ENCODE peak calls at places on chromosome 13, in seven cellular contexts. G is HEK293T, A is HCT116, N is K562, I is HepG2, Q is WTC11, H is H1. C is an unnamed sample.

GRCh38 chr13:48780713-48781341 is 127.1 kb downstream of the CYSLTR2 start:
- DNase-seq in A (no peak), N (no peak), Q (no peak), I (no peak), G (no peak), H (no peak), C (no peak)

GRCh38 chr13:109682534-109683244 is 103.7 kb downstream of the IRS2 start:
- DNase-seq in I (no peak), G (no peak), H (no peak), Q (no peak), A (no peak), N (no peak), C (no peak)

GRCh38 chr13:42039457-42039945 is 8.9 kb upstream of the DGKH start:
- DNase-seq in H (no peak), G (peak; percentile 15), I (no peak), A (peak; percentile 10), Q (no peak), N (no peak), C (peak; percentile 21)

GRCh38 chr13:110520431-110521295 is 40.9 kb downstream of the RAB20 start:
- DNase-seq in H (no peak), A (no peak), I (no peak), N (no peak), G (no peak), Q (no peak), C (no peak)

GRCh38 chr13:93977986-93978385 is 501.5 kb downstream of the DCT start:
- DNase-seq in I (no peak), N (no peak), H (no peak), G (no peak), A (no peak), Q (no peak), C (no peak)

GRCh38 chr13:27790523-27790922 is 1.8 kb upstream of the GSX1 start:
- DNase-seq in G (no peak), I (no peak), A (no peak), H (no peak), N (no peak), Q (peak; percentile 24), C (no peak)

GRCh38 chr13:32212420-32212819 is 102.7 kb downstream of the ZAR1L start:
- DNase-seq in N (no peak), Q (no peak), H (no peak), I (no peak), A (no peak), G (no peak), C (no peak)

GRCh38 chr13:28819046-28819747 is 942 bp upstream of the MTUS2 start:
- DNase-seq in G (peak; percentile 34), I (no peak), N (peak; percentile 8), Q (peak; percentile 16), H (no peak), A (no peak), C (no peak)

GRCh38 chr13:19056984-19057490 is 124.6 kb downstream of the TUBA3C start:
- DNase-seq in A (no peak), G (no peak), I (no peak), Q (no peak), N (no peak), H (no peak), C (no peak)

GRCh38 chr13:63541336-63541735 is 2125.7 kb upstream of the PCDH20 start:
- DNase-seq in G (no peak), Q (no peak), I (no peak), N (no peak), A (no peak), H (no peak), C (no peak)

DNA sequence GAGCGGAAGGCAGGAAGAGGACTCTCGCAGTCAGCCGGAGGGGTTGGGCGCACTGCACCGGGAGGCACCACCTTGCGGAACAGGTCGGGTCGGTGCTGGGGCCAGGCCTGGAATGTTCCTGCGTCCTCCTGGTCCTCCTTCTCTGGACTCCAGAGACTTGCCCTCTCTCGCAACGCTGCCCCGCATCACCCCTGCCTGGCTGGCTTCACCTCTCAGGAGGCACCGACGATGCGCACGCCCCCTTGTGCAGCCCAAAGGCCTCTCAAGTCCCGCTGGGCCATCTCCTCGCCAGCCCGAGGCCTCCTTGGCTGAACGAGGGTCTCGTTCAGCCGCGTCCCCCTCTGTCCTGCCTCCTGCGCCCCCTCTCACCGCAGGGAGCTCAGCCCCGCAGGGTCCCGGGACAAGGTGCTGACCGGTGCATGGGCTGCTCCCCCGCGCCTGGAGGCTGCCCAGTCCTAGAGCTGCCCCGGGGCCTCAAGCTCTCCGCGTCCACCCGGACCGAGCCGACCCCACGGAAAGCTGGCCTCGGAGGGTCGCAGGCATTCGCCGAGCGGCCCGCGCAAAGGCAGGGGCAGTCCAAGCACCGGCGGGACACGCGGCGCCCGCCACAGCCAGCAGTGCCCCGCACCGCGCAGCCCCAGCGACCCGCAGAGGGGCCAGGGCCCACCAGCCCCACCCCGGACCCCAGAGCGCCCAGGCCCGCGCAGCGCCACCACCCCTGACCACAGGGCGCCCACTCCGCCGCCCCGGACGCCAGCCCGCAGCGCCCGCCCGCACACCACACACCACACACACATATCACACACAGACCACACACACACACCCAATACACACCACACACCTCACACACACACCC is 133.8 kb downstream of the CRYL1 start:
- DNase-seq in I (no peak), A (no peak), G (no peak), N (no peak), H (no peak), Q (peak; percentile 41), C (no peak)
- TF ChIP-seq SP1 in I (no peak), A (no peak), G (no peak), N (no peak), H (no peak), Q (no peak), C (no peak)

GRCh38 chr13:62357887-62358645 is 942.4 kb upstream of the PCDH20 start:
- DNase-seq in N (no peak), A (peak; percentile 74), Q (peak; percentile 64), I (peak; percentile 60), G (peak; percentile 90), H (peak; percentile 39), C (peak; percentile 12)
- TF ChIP-seq SP1 in N (no peak), A (no peak), Q (no peak), I (no peak), G (no peak), H (no peak), C (no peak)

DNA sequence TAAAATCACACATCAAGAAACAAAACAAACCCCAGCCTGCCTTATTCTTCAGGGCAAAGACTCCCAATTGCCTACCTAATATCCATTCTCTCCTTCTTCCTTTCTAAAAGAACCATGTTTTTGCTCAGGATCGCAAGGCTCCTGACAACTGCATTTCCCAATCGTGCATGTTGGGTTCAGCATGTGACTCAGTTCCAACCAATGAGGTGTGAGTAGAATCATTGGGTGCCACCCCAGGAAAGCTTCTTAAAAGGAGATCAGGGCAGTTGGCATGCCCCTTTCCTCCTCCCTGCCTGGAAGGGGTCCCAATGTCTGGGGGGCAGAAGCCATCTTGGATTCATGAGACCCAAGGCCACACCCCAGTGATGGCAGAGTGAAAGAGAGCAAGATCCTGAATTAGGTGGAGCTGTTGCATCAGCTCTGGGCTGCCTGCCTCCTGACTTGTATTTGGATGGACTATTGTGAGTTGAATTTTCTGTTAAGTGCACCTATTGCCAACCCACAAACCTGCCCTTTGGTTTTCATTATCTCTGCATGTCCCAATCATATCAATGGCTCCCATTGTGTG is 26.0 kb upstream of the UBAC2 start:
- DNase-seq in G (no peak), N (no peak), H (no peak), Q (no peak), I (no peak), A (no peak), C (no peak)
- TF ChIP-seq SP1 in G (no peak), N (no peak), H (no peak), Q (no peak), I (no peak), A (no peak), C (no peak)

DNA sequence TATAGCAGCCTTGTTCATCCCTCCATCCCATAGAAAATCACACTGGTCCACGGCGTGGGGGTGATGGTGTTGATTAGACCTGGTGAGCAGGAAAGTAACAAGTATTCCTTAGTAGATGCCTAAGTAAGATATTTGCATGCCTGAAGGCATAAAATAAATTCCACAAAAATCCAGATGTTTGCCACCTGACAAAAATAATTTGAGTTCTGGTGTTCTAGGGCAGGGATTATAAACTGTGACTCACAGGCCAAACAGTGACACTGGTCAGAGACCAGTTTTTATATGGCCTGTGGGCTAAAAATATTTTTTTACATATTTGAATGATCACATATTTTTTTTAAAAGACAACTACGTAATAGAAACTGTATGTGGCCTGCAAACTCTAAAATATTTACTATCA is 310.7 kb downstream of the RFC3 start:
- DNase-seq in A (no peak), H (no peak), G (no peak), N (no peak), I (no peak), Q (no peak), C (no peak)
- TF ChIP-seq SP1 in A (no peak), H (no peak), G (no peak), N (no peak), I (no peak), Q (no peak), C (no peak)

GRCh38 chr13:86757236-86757978 is 913.8 kb upstream of the SLITRK5 start:
- DNase-seq in N (no peak), H (peak; percentile 31), G (no peak), Q (peak; percentile 36), I (no peak), A (no peak), C (no peak)
- TF ChIP-seq SP1 in N (no peak), H (no peak), G (no peak), Q (no peak), I (no peak), A (no peak), C (no peak)

DNA sequence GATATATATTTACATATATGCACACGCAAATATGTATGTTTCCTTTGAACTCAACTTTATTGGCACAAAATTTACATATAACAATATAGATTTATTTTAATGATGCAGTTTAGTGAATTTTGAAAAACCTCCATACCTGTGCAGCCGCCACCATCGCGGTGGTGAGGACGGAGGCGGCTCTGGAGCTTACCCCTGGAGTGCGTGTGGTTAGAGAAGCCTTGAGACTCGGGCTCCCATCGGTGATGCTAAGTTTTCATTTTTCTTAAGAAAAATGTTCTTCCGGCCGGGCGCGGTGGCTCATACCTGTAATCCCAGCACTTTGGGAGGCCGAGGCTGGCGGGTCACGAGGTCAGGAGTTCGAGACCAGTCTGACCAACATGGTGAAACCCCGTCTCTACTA is 31.8 kb downstream of the GJA3 start:
- DNase-seq in A (no peak), N (no peak), I (no peak), Q (no peak), H (no peak), G (no peak), C (no peak)
- TF ChIP-seq SP1 in A (no peak), N (no peak), I (no peak), Q (no peak), H (no peak), G (no peak), C (no peak)

DNA sequence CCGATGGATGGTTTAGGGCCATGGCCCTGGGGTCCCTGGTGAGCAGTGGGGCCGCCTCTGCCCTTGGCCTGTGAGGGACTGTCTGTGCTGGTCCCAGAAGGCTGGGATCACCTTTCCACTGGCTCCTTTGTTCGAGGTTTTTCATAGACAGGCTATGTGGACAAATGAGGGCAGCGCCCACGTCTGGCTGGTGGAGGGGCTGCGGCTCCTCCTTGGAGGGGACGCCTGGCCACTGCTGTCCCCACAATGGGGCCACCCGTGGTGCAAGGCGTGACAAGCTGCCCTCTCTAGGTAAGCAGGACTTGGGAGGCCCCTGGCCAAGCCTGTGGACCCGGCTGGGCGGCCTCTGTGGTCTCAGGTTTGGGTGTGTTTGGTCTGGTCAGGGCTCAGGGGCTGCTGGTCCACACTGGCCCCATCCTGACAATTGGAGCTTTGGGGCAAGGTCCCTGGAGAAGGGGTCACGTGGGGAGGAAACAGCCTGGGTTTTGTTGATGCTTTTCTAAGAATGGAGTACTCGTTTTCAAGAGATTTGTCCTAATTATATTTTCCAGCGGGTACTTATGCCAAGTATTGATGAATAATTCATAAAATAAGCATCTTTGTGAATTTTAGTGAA is 33.3 kb downstream of the MCF2L start:
- DNase-seq in A (no peak), I (peak; percentile 61), G (peak; percentile 45), Q (peak; percentile 79), N (peak; percentile 30), H (peak; percentile 21), C (no peak)
- TF ChIP-seq SP1 in A (no peak), I (no peak), G (no peak), Q (no peak), N (no peak), H (no peak), C (no peak)

C was measured in GM12878.